ENCODE peak calls at places on chromosomes 4 and X, in five cellular contexts. F is WERI-Rb-1; K is CD4-positive, alpha-beta T cell; H is H9; D is kidney. A is an unnamed sample.

GRCh38 chr4:106494066-106494465 is 125.5 kb upstream of the GIMD1 start:
- DNase-seq in F (no peak), K (no peak), H (no peak), D (no peak), A (no peak)

GRCh38 chr4:80138556-80139538 is 58.5 kb upstream of the PRDM8 start:
- DNase-seq in F (no peak), K (peak; percentile 57), H (no peak), D (no peak), A (no peak)

GRCh38 chr4:11505225-11505971 is 76.7 kb upstream of the HS3ST1 start:
- DNase-seq in F (no peak), K (no peak), H (no peak), D (no peak), A (no peak)

GRCh38 chrX:21960569-21960968 is 20.1 kb downstream of the SMS start:
- DNase-seq in F (no peak), K (no peak), H (no peak), D (no peak), A (no peak)

GRCh38 chrX:77493677-77494553 is 46.7 kb downstream of the FGF16 start:
- DNase-seq in F (peak; percentile 89), K (no peak), H (peak; percentile 85), D (no peak), A (no peak)

GRCh38 chr4:133151301-133151680 is 2.2 kb downstream of the PCDH10 start:
- DNase-seq in F (peak; percentile 66), K (no peak), H (no peak), D (peak; percentile 73), A (peak; percentile 25)

GRCh38 chr4:152185786-152186540 is 349.9 kb downstream of the FBXW7 start:
- DNase-seq in F (no peak), K (no peak), H (no peak), D (no peak), A (no peak)

GRCh38 chr4:160848489-160848888 is 1315.3 kb downstream of the FSTL5 start:
- DNase-seq in F (no peak), K (no peak), H (no peak), D (no peak), A (no peak)

GRCh38 chr4:76951333-76952033 is 1.9 kb downstream of the SEPTIN11 start:
- DNase-seq in F (peak; percentile 9), K (no peak), H (no peak), D (no peak), A (no peak)

GRCh38 chrX:38175140-38175539 is 45.5 kb downstream of the SRPX start:
- DNase-seq in F (peak; percentile 47), K (no peak), H (peak; percentile 67), D (no peak), A (peak; percentile 28)

GRCh38 chrX:65821721-65822496 is 154.5 kb downstream of the MSN start:
- DNase-seq in F (no peak), K (peak; percentile 47), H (no peak), D (peak; percentile 78), A (peak; percentile 3)

GRCh38 chr4:27189683-27190082 is 329.0 kb downstream of the STIM2 start:
- DNase-seq in F (no peak), K (no peak), H (no peak), D (no peak), A (no peak)

GRCh38 chr4:86948276-86948675 is 13.5 kb downstream of the AFF1 start:
- DNase-seq in F (no peak), K (no peak), H (no peak), D (no peak), A (no peak)

GRCh38 chr4:109303141-109303499 is 662 bp upstream of the COL25A1 start:
- DNase-seq in F (no peak), K (no peak), H (no peak), D (no peak), A (peak; percentile 44)

GRCh38 chrX:21972721-21973120 is 32.2 kb downstream of the SMS start:
- DNase-seq in F (no peak), K (peak; percentile 43), H (no peak), D (no peak), A (no peak)

GRCh38 chr4:76694056-76694455 is 203.9 kb downstream of the SOWAHB start:
- DNase-seq in F (no peak), K (no peak), H (no peak), D (no peak), A (no peak)

GRCh38 chr4:101222156-101222845 is 125.0 kb downstream of the PPP3CA start:
- DNase-seq in F (no peak), K (no peak), H (no peak), D (no peak), A (no peak)

GRCh38 chrX:43654431-43655150 is 1.5 kb upstream of the MAOA start:
- DNase-seq in F (peak; percentile 88), K (peak; percentile 82), H (peak; percentile 95), D (peak; percentile 97), A (peak; percentile 80)
- TF ChIP-seq CTCF in F (peak; percentile 25), K (no peak), H (peak; percentile 29), D (no peak), A (no peak)

GRCh38 chr4:135371137-135371536 is 1169.5 kb upstream of the PABPC4L start:
- DNase-seq in F (peak; percentile 39), K (no peak), H (peak; percentile 50), D (no peak), A (peak; percentile 10)
- TF ChIP-seq CTCF in F (peak; percentile 50), K (no peak), H (peak; percentile 59), D (no peak), A (peak; percentile 25)

GRCh38 chr4:124334119-124334518 is 378.4 kb downstream of the ANKRD50 start:
- DNase-seq in F (peak; percentile 46), K (no peak), H (no peak), D (no peak), A (peak; percentile 44)
- TF ChIP-seq CTCF in F (peak; percentile 33), K (no peak), H (peak; percentile 81), D (peak; percentile 54), A (peak; percentile 66)

DNA sequence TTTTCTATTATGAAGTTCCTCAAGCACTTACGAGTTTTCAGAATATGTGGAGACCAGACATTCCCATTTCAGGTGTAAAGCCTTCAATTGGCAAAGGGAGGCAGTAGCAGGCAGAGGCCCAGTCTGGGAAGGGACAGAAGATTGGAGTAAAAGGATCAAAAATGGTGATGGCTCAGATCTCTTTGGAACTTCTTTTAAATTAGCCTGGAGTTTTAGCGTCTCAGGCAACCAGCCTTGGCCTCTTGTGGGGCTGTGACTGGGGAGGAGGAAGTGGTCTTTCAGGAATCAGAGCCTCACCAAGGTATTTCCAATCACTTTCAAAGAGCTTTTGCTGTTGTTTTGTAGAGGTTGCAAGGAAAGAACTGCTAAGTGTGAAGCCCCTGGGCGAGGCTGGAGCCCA is 239.1 kb downstream of the FRAS1 start:
- DNase-seq in F (no peak), K (no peak), H (no peak), D (no peak), A (no peak)
- TF ChIP-seq CTCF in F (no peak), K (no peak), H (peak; percentile 38), D (no peak), A (no peak)

GRCh38 chr4:16508968-16509367 is 282.7 kb upstream of the TAPT1 start:
- DNase-seq in F (peak; percentile 12), K (no peak), H (no peak), D (no peak), A (no peak)
- TF ChIP-seq CTCF in F (peak; percentile 87), K (no peak), H (peak; percentile 68), D (no peak), A (peak; percentile 81)

GRCh38 chr4:170741856-170742255 is 652.1 kb upstream of the AADAT start:
- DNase-seq in F (no peak), K (no peak), H (no peak), D (no peak), A (no peak)

DNA sequence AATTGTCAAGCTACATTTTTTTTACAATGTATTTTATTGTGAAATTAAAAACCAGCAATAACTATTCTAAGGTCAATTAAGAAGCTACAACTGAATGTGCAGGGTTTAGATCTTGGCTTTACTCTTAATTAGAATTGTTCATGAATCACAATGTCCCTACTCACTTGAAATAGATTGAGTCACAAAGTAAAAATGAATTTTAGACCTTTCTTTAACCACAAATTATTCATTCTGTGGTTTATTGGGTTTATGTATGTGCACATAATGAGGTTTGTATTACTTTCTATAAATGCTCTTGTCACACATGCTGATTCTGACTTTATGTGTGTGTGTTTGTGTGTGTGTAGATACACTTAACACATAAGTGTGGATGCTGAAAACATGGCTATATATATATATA is 647.0 kb upstream of the AADAT start:
- DNase-seq in F (no peak), K (no peak), H (no peak), D (no peak), A (no peak)
- TF ChIP-seq CTCF in F (no peak), K (no peak), H (no peak), D (no peak), A (no peak)

GRCh38 chr4:128787509-128788311 is 21.8 kb upstream of the JADE1 start:
- DNase-seq in F (no peak), K (no peak), H (no peak), D (no peak), A (no peak)

GRCh38 chr4:128780688-128781087 is 28.8 kb upstream of the JADE1 start:
- DNase-seq in F (no peak), K (no peak), H (no peak), D (no peak), A (no peak)

GRCh38 chr4:128782875-128783614 is 26.5 kb upstream of the JADE1 start:
- DNase-seq in F (no peak), K (no peak), H (no peak), D (no peak), A (no peak)

GRCh38 chr4:128776794-128777216 is 32.7 kb upstream of the JADE1 start:
- DNase-seq in F (no peak), K (no peak), H (no peak), D (peak; percentile 80), A (no peak)

DNA sequence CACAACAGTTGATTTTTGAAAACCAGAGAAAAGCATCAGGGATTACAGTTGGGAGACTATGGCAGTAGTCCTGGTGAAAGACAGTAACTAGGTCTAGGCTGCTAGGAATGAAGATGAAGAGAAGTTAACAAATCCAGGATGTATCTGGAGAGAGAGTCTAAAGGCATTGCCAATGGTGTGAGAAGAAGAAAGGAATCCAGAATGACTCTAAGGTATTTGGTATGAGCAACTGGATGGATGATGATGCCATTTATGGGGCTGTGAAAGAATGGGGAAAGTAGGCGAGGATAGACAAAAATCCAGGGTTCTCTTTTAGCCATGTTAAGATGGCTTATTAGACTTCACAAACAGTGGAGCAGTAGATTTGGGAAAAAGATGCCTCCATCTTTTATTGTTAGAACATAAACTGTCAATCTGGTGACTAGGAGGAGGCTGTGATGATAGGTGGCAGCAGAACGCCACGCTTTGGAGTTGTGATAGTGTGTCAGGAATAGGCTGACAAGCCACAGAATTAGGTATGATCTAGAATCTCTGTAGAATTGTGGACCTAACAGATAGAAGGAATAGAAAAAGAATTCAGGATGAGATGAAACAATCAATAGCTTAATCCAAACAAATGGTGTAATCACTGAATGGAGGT is 27.3 kb upstream of the JADE1 start:
- DNase-seq in F (peak; percentile 62), K (peak; percentile 71), H (no peak), D (no peak), A (no peak)
- TF ChIP-seq CTCF in F (peak; percentile 61), K (peak; percentile 73), H (peak; percentile 63), D (peak; percentile 74), A (no peak)

GRCh38 chrX:131729295-131729694 is 185.4 kb downstream of the OR13H1 start:
- DNase-seq in F (peak; percentile 92), K (no peak), H (no peak), D (peak; percentile 91), A (no peak)
- TF ChIP-seq CTCF in F (peak; percentile 52), K (no peak), H (no peak), D (peak; percentile 12), A (no peak)

DNA sequence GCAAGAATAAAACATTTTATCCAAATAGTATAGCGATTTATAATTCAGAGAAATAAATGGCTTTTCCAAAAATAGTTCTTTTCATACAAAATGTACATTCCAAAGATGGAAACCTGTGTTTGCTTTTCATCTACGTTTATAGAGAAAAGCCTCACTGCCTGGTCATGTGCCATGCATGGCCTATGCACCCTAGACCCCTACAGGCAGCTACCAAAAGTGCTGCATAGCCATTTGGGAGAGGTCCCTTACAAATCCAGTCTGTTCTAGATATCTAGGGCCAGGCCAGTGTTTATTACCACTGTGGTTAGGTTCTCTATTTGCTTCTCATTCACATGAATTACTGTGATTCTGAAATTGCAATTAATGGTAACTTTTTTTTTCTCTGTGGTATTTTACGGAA is 17.2 kb downstream of the HMGB2 start:
- DNase-seq in F (peak; percentile 43), K (no peak), H (peak; percentile 51), D (no peak), A (peak; percentile 33)
- TF ChIP-seq CTCF in F (peak; percentile 47), K (no peak), H (peak; percentile 67), D (no peak), A (no peak)

A was measured in endothelial cell.